ENCODE peak calls at places on chromosomes 4 and X, in five cellular contexts. I, E, C, X and F are unnamed samples.

GRCh38 chrX:124211312-124211942 is 121.0 kb upstream of the TEX13D start:
- DNase-seq in I (no peak), E (peak), C (peak), X (peak), F (no peak)

GRCh38 chr4:7338059-7338452 is 96.7 kb downstream of the PSAPL1 start:
- DNase-seq in I (no peak), E (no peak), C (no peak), X (no peak), F (no peak)

GRCh38 chr4:144174401-144175067 is 34.0 kb upstream of the GYPA start:
- DNase-seq in I (no peak), E (peak), C (peak), X (peak), F (no peak)

GRCh38 chrX:3697701-3698279 is 15.7 kb downstream of the PRKX start:
- DNase-seq in I (no peak), E (peak), C (peak), X (peak), F (no peak)

GRCh38 chr4:120509222-120509621 is 413.3 kb downstream of the PRDM5 start:
- DNase-seq in I (no peak), E (no peak), C (no peak), X (no peak), F (no peak)

GRCh38 chrX:17567173-17567572 is 170.1 kb upstream of the SCML1 start:
- DNase-seq in I (no peak), E (no peak), C (no peak), X (no peak), F (no peak)

GRCh38 chr4:157128395-157128794 is 52.4 kb downstream of the GLRB start:
- DNase-seq in I (no peak), E (peak), C (no peak), X (peak), F (no peak)

GRCh38 chrX:132292753-132293152 is 73.5 kb upstream of the RAP2C start:
- DNase-seq in I (no peak), E (peak), C (peak), X (peak), F (no peak)

GRCh38 chr4:16952896-16953605 is 54.6 kb upstream of the LDB2 start:
- DNase-seq in I (no peak), E (no peak), C (no peak), X (no peak), F (no peak)

GRCh38 chr4:168979338-168979737 is 30.7 kb downstream of the CBR4 start:
- DNase-seq in I (no peak), E (no peak), C (no peak), X (no peak), F (no peak)

GRCh38 chrX:23844502-23845138 is 61.6 kb downstream of the SAT1 start:
- DNase-seq in I (no peak), E (no peak), C (no peak), X (no peak), F (no peak)

GRCh38 chr4:37693450-37694190 is 7.4 kb upstream of the RELL1 start:
- DNase-seq in I (no peak), E (no peak), C (no peak), X (no peak), F (no peak)

GRCh38 chr4:67983333-67983732 is 20.0 kb upstream of the TMPRSS11A start:
- DNase-seq in I (no peak), E (no peak), C (no peak), X (no peak), F (no peak)

GRCh38 chr4:18155062-18156041 is 133.8 kb upstream of the LCORL start:
- DNase-seq in I (no peak), E (no peak), C (no peak), X (peak), F (no peak)

GRCh38 chr4:87353592-87353991 is 30.9 kb upstream of the HSD17B13 start:
- DNase-seq in I (no peak), E (peak), C (peak), X (peak), F (peak)

GRCh38 chrX:47168495-47169073 is 23.6 kb downstream of the RBM10 start:
- DNase-seq in I (no peak), E (no peak), C (no peak), X (no peak), F (no peak)

GRCh38 chr4:163587867-163588266 is 93.4 kb downstream of the TMA16 start:
- DNase-seq in I (no peak), E (no peak), C (no peak), X (no peak), F (no peak)

GRCh38 chr4:170888660-170889059 is 798.9 kb upstream of the AADAT start:
- DNase-seq in I (no peak), E (no peak), C (no peak), X (no peak), F (no peak)

GRCh38 chrX:108312938-108313337 is 125.3 kb downstream of the COL4A6 start:
- DNase-seq in I (no peak), E (peak), C (peak), X (no peak), F (no peak)

GRCh38 chrX:69158166-69159040 is 6.8 kb downstream of the PJA1 start:
- DNase-seq in I (no peak), E (peak), C (peak), X (peak), F (no peak)

GRCh38 chr4:166197166-166197565 is 324.1 kb downstream of the TLL1 start:
- DNase-seq in I (no peak), E (no peak), C (no peak), X (no peak), F (no peak)

GRCh38 chrX:49995021-49995731 is 72.8 kb downstream of the CLCN5 start:
- DNase-seq in I (no peak), E (no peak), C (no peak), X (no peak), F (no peak)

GRCh38 chr4:52868138-52868537 is 6.0 kb downstream of the RASL11B start:
- DNase-seq in I (no peak), E (peak), C (peak), X (no peak), F (no peak)

GRCh38 chrX:118153270-118153669 is 36.7 kb upstream of the KLHL13 start:
- DNase-seq in I (no peak), E (no peak), C (no peak), X (no peak), F (no peak)

GRCh38 chrX:34918856-34919255 is 23.7 kb upstream of the FAM47B start:
- DNase-seq in I (no peak), E (peak), C (peak), X (peak), F (no peak)

GRCh38 chr4:154361450-154361849 is 130.1 kb downstream of the DCHS2 start:
- DNase-seq in I (no peak), E (no peak), C (no peak), X (no peak), F (no peak)

GRCh38 chr4:56048621-56049427 is 100.1 kb downstream of the CEP135 start:
- DNase-seq in I (peak), E (peak), C (peak), X (peak), F (no peak)

GRCh38 chr4:96052827-96053226 is 212.9 kb downstream of the PDHA2 start:
- DNase-seq in I (no peak), E (no peak), C (no peak), X (no peak), F (no peak)

GRCh38 chrX:71489540-71489939 is 43.4 kb upstream of the OGT start:
- DNase-seq in I (no peak), E (no peak), C (no peak), X (no peak), F (no peak)

GRCh38 chrX:49155243-49155899 is 7.2 kb upstream of the MAGIX start:
- DNase-seq in I (no peak), E (peak), C (peak), X (peak), F (no peak)

GRCh38 chr4:68062501-68062900 is 67.2 kb downstream of the TMPRSS11F start:
- DNase-seq in I (no peak), E (no peak), C (no peak), X (no peak), F (no peak)

GRCh38 chr4:54541426-54542118 is 116.2 kb upstream of the KIT start:
- DNase-seq in I (no peak), E (no peak), C (peak), X (no peak), F (no peak)

GRCh38 chr4:106565727-106566126 is 197.1 kb upstream of the GIMD1 start:
- DNase-seq in I (no peak), E (no peak), C (no peak), X (no peak), F (no peak)

GRCh38 chr4:147778942-147779341 is 47.1 kb downstream of the ARHGAP10 start:
- DNase-seq in I (no peak), E (no peak), C (no peak), X (no peak), F (no peak)

GRCh38 chr4:139988863-139989765 is 164.9 kb downstream of the MAML3 start:
- DNase-seq in I (peak), E (peak), C (peak), X (no peak), F (no peak)

GRCh38 chr4:48651869-48652447 is 128.1 kb downstream of the FRYL start:
- DNase-seq in I (no peak), E (no peak), C (no peak), X (no peak), F (no peak)